ENCODE peak calls at places on chromosome 6, in ten cellular contexts. One of them, this sample, is unnamed.

GRCh38 chr6:408599-409102 is 17.1 kb downstream of the IRF4 start:
- DNase-seq in dorsolateral prefrontal cortex: no peak
- DNase-seq in spleen: no peak
- DNase-seq in uterus: no peak
- DNase-seq in mucosa of descending colon: no peak
- DNase-seq in GM12865: peak; percentile 46
- DNase-seq in transverse colon: no peak
- DNase-seq in kidney: peak; percentile 68
- DNase-seq in WTC11: peak; percentile 54
- DNase-seq in psoas muscle: peak; percentile 61
- DNase-seq in this sample: no peak

GRCh38 chr6:105510746-105511145 is 107.9 kb upstream of the PREP start:
- DNase-seq in dorsolateral prefrontal cortex: no peak
- DNase-seq in mucosa of descending colon: no peak
- DNase-seq in psoas muscle: no peak
- DNase-seq in transverse colon: no peak
- DNase-seq in spleen: no peak
- DNase-seq in uterus: no peak
- DNase-seq in WTC11: no peak
- DNase-seq in GM12865: no peak
- DNase-seq in kidney: no peak
- DNase-seq in this sample: no peak

GRCh38 chr6:169165561-169166300 is 87.9 kb downstream of the THBS2 start:
- DNase-seq in WTC11: no peak
- DNase-seq in dorsolateral prefrontal cortex: no peak
- DNase-seq in transverse colon: no peak
- DNase-seq in kidney: peak; percentile 43
- DNase-seq in GM12865: no peak
- DNase-seq in psoas muscle: no peak
- DNase-seq in mucosa of descending colon: no peak
- DNase-seq in spleen: no peak
- DNase-seq in uterus: no peak
- DNase-seq in this sample: no peak

GRCh38 chr6:105568121-105568520 is 165.2 kb upstream of the PREP start:
- DNase-seq in GM12865: no peak
- DNase-seq in WTC11: no peak
- DNase-seq in transverse colon: no peak
- DNase-seq in kidney: no peak
- DNase-seq in uterus: no peak
- DNase-seq in mucosa of descending colon: no peak
- DNase-seq in dorsolateral prefrontal cortex: no peak
- DNase-seq in psoas muscle: no peak
- DNase-seq in spleen: no peak
- DNase-seq in this sample: no peak

GRCh38 chr6:138099832-138100231 is 7.4 kb downstream of the PERP start:
- DNase-seq in psoas muscle: no peak
- DNase-seq in GM12865: no peak
- DNase-seq in transverse colon: no peak
- DNase-seq in mucosa of descending colon: no peak
- DNase-seq in dorsolateral prefrontal cortex: no peak
- DNase-seq in kidney: no peak
- DNase-seq in WTC11: no peak
- DNase-seq in uterus: no peak
- DNase-seq in spleen: no peak
- DNase-seq in this sample: no peak

GRCh38 chr6:162862941-162863340 is 135.2 kb downstream of the PACRG start:
- DNase-seq in WTC11: no peak
- DNase-seq in transverse colon: no peak
- DNase-seq in dorsolateral prefrontal cortex: no peak
- DNase-seq in mucosa of descending colon: no peak
- DNase-seq in kidney: peak; percentile 36
- DNase-seq in spleen: no peak
- DNase-seq in uterus: no peak
- DNase-seq in psoas muscle: no peak
- DNase-seq in GM12865: no peak
- DNase-seq in this sample: no peak

GRCh38 chr6:38378801-38379200 is 260.9 kb downstream of the BTBD9 start:
- DNase-seq in psoas muscle: no peak
- DNase-seq in uterus: no peak
- DNase-seq in dorsolateral prefrontal cortex: no peak
- DNase-seq in GM12865: no peak
- DNase-seq in mucosa of descending colon: no peak
- DNase-seq in WTC11: no peak
- DNase-seq in kidney: no peak
- DNase-seq in spleen: no peak
- DNase-seq in transverse colon: no peak
- DNase-seq in this sample: no peak

GRCh38 chr6:152981989-152982767 is 663 bp downstream of the FBXO5 start:
- DNase-seq in uterus: peak; percentile 30
- DNase-seq in WTC11: no peak
- DNase-seq in dorsolateral prefrontal cortex: peak; percentile 49
- DNase-seq in spleen: peak; percentile 90
- DNase-seq in kidney: peak; percentile 80
- DNase-seq in mucosa of descending colon: peak; percentile 55
- DNase-seq in GM12865: peak; percentile 42
- DNase-seq in psoas muscle: peak; percentile 19
- DNase-seq in transverse colon: peak; percentile 14
- DNase-seq in this sample: no peak

GRCh38 chr6:127188752-127189151 is 70.3 kb downstream of the RSPO3 start:
- DNase-seq in psoas muscle: no peak
- DNase-seq in spleen: no peak
- DNase-seq in uterus: no peak
- DNase-seq in dorsolateral prefrontal cortex: no peak
- DNase-seq in mucosa of descending colon: no peak
- DNase-seq in transverse colon: no peak
- DNase-seq in kidney: no peak
- DNase-seq in WTC11: no peak
- DNase-seq in GM12865: no peak
- DNase-seq in this sample: no peak

GRCh38 chr6:127186889-127187288 is 68.4 kb downstream of the RSPO3 start:
- DNase-seq in mucosa of descending colon: peak; percentile 71
- DNase-seq in kidney: peak; percentile 74
- DNase-seq in transverse colon: peak; percentile 53
- DNase-seq in uterus: peak; percentile 24
- DNase-seq in WTC11: peak; percentile 81
- DNase-seq in spleen: peak; percentile 92
- DNase-seq in dorsolateral prefrontal cortex: peak; percentile 45
- DNase-seq in psoas muscle: peak; percentile 65
- DNase-seq in GM12865: peak; percentile 58
- DNase-seq in this sample: peak; percentile 17

GRCh38 chr6:127191716-127192115 is 73.2 kb downstream of the RSPO3 start:
- DNase-seq in mucosa of descending colon: no peak
- DNase-seq in transverse colon: no peak
- DNase-seq in uterus: no peak
- DNase-seq in dorsolateral prefrontal cortex: no peak
- DNase-seq in psoas muscle: no peak
- DNase-seq in WTC11: no peak
- DNase-seq in spleen: no peak
- DNase-seq in kidney: no peak
- DNase-seq in GM12865: no peak
- DNase-seq in this sample: no peak

GRCh38 chr6:127192911-127193503 is 73.7 kb upstream of the RNF146 start:
- DNase-seq in psoas muscle: no peak
- DNase-seq in kidney: no peak
- DNase-seq in WTC11: no peak
- DNase-seq in uterus: no peak
- DNase-seq in spleen: no peak
- DNase-seq in mucosa of descending colon: no peak
- DNase-seq in dorsolateral prefrontal cortex: no peak
- DNase-seq in transverse colon: no peak
- DNase-seq in GM12865: no peak
- DNase-seq in this sample: no peak

DNA sequence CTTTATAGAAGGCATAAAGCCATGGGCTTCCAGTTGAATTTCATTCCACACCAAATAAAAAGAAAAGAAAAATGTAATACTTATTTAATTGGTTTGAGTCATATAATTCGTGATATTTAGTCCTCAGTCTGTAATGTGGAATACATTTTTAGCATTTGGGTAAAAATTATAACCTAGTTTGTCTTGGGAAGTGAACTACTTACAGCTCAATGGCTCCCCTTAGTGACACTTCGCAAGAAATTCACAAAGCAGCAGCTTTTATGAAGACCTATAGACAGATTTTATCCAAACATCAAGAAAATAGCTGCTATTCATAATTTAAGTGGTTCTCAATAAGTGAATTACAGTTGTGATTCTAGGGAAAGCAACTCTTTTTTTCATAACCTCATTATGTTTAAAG is 72.1 kb downstream of the RSPO3 start:
- DNase-seq in mucosa of descending colon: no peak
- DNase-seq in dorsolateral prefrontal cortex: no peak
- DNase-seq in WTC11: no peak
- DNase-seq in kidney: no peak
- DNase-seq in psoas muscle: no peak
- DNase-seq in uterus: no peak
- DNase-seq in GM12865: peak; percentile 26
- DNase-seq in transverse colon: no peak
- DNase-seq in spleen: no peak
- DNase-seq in this sample: no peak
- TF ChIP-seq CTCF in mucosa of descending colon: no peak
- TF ChIP-seq CTCF in dorsolateral prefrontal cortex: peak; percentile 35
- TF ChIP-seq CTCF in WTC11: no peak
- TF ChIP-seq CTCF in kidney: peak; percentile 19
- TF ChIP-seq CTCF in psoas muscle: peak; percentile 58
- TF ChIP-seq CTCF in uterus: peak; percentile 53
- TF ChIP-seq CTCF in GM12865: peak; percentile 16
- TF ChIP-seq CTCF in transverse colon: no peak
- TF ChIP-seq CTCF in spleen: no peak
- TF ChIP-seq CTCF in this sample: no peak

DNA sequence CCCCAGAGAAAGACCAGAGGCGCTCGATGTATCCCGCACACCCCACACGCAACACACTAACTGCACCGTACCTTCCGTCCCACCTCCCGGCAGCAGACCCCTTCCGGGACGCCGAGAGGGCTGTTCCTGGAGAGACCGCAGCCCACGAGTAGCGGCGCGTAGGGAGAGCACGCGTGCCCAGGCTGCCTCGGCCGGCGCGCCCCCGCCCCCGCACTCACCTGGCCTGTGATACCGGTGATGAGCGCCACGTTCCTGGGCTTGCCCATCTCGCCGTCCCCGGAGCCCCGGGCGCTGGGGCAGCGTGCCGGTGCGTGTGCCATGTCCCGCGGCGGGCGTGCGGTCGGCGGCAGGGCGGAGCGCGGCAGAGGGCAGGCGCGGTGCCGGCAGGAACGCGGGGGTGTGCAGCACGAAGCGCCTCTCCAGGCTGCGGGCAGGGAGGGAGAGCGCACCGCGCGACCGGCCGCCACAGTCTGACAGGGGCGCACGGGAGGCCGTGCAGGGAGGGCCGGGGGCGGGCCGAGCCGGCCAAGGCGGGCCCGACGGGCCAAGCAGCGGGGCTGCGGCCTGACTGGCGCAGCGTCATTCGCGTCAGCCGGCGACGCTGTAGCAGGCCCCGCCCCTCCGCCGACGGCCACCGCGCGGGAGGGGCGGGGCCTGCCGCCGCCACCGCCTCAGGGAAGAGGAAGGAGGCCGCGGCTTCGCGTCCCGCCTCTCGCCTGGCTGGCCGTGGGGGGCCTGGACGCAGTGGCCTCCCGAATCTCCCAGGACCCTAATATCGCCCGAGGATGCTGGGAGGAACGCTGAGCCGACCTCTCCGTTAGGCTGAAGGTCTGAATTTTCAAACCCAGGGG is at the start of gene GMDS:
- DNase-seq in GM12865: peak; percentile 93
- DNase-seq in uterus: peak; percentile 75
- DNase-seq in WTC11: peak; percentile 81
- DNase-seq in psoas muscle: peak; percentile 88
- DNase-seq in dorsolateral prefrontal cortex: peak; percentile 88
- DNase-seq in kidney: peak; percentile 96
- DNase-seq in spleen: peak; percentile 97
- DNase-seq in mucosa of descending colon: peak; percentile 94
- DNase-seq in transverse colon: peak; percentile 92
- DNase-seq in this sample: peak; percentile 83
- TF ChIP-seq CTCF in GM12865: no peak
- TF ChIP-seq CTCF in uterus: no peak
- TF ChIP-seq CTCF in WTC11: no peak
- TF ChIP-seq CTCF in psoas muscle: no peak
- TF ChIP-seq CTCF in dorsolateral prefrontal cortex: no peak
- TF ChIP-seq CTCF in kidney: no peak
- TF ChIP-seq CTCF in spleen: no peak
- TF ChIP-seq CTCF in mucosa of descending colon: no peak
- TF ChIP-seq CTCF in transverse colon: no peak
- TF ChIP-seq CTCF in this sample: no peak

DNA sequence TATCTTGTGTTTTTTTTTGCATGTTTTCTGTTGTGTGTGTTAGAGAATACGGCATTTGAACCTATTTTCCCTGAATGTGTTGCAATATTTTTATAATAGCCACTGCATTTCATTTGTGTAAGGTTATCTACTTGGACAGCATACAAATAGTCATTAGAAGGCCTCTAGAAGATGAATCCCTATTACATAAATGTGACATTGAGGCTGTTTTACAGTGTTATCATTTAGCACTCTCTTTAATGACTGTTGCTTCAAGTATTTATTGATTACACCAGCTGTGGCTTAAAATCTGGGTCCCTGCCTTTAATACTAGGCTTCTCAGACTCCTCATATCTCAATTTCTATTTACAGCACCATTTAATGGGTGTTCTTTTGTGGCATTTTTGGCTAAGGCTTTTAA is 465.8 kb downstream of the FRK start:
- DNase-seq in spleen: no peak
- DNase-seq in kidney: no peak
- DNase-seq in psoas muscle: no peak
- DNase-seq in uterus: no peak
- DNase-seq in transverse colon: no peak
- DNase-seq in WTC11: no peak
- DNase-seq in GM12865: no peak
- DNase-seq in mucosa of descending colon: no peak
- DNase-seq in dorsolateral prefrontal cortex: no peak
- DNase-seq in this sample: no peak
- TF ChIP-seq CTCF in spleen: no peak
- TF ChIP-seq CTCF in kidney: no peak
- TF ChIP-seq CTCF in psoas muscle: no peak
- TF ChIP-seq CTCF in uterus: no peak
- TF ChIP-seq CTCF in transverse colon: no peak
- TF ChIP-seq CTCF in WTC11: no peak
- TF ChIP-seq CTCF in GM12865: no peak
- TF ChIP-seq CTCF in mucosa of descending colon: no peak
- TF ChIP-seq CTCF in dorsolateral prefrontal cortex: no peak
- TF ChIP-seq CTCF in this sample: no peak

GRCh38 chr6:48087448-48087847 is 23.5 kb downstream of the PTCHD4 start:
- DNase-seq in kidney: no peak
- DNase-seq in WTC11: no peak
- DNase-seq in transverse colon: no peak
- DNase-seq in uterus: no peak
- DNase-seq in mucosa of descending colon: no peak
- DNase-seq in GM12865: peak; percentile 14
- DNase-seq in dorsolateral prefrontal cortex: no peak
- DNase-seq in spleen: no peak
- DNase-seq in psoas muscle: no peak
- DNase-seq in this sample: no peak
- TF ChIP-seq CTCF in kidney: peak; percentile 28
- TF ChIP-seq CTCF in WTC11: no peak
- TF ChIP-seq CTCF in transverse colon: no peak
- TF ChIP-seq CTCF in uterus: no peak
- TF ChIP-seq CTCF in mucosa of descending colon: no peak
- TF ChIP-seq CTCF in GM12865: no peak
- TF ChIP-seq CTCF in dorsolateral prefrontal cortex: peak; percentile 28
- TF ChIP-seq CTCF in spleen: no peak
- TF ChIP-seq CTCF in psoas muscle: peak; percentile 22
- TF ChIP-seq CTCF in this sample: no peak

GRCh38 chr6:43120938-43121913 is 45.1 kb downstream of the PTK7 start:
- DNase-seq in WTC11: no peak
- DNase-seq in spleen: peak; percentile 17
- DNase-seq in uterus: peak; percentile 93
- DNase-seq in psoas muscle: peak; percentile 75
- DNase-seq in transverse colon: peak; percentile 41
- DNase-seq in mucosa of descending colon: peak; percentile 35
- DNase-seq in dorsolateral prefrontal cortex: no peak
- DNase-seq in kidney: peak; percentile 92
- DNase-seq in GM12865: no peak
- DNase-seq in this sample: no peak
- TF ChIP-seq CTCF in WTC11: no peak
- TF ChIP-seq CTCF in spleen: no peak
- TF ChIP-seq CTCF in uterus: no peak
- TF ChIP-seq CTCF in psoas muscle: no peak
- TF ChIP-seq CTCF in transverse colon: no peak
- TF ChIP-seq CTCF in mucosa of descending colon: no peak
- TF ChIP-seq CTCF in dorsolateral prefrontal cortex: no peak
- TF ChIP-seq CTCF in kidney: no peak
- TF ChIP-seq CTCF in GM12865: no peak
- TF ChIP-seq CTCF in this sample: no peak

This sample was measured in activated B cell treated with CpG ODN at 0.5 μM for 24 hours.